ENCODE peak calls at places on chromosome 7, in four cellular contexts. One of them, this sample, is unnamed.

GRCh38 chr7:103915958-103916357 is 73.5 kb downstream of the RELN start:
- DNase-seq in breast epithelium: no peak
- DNase-seq in GM23338: no peak
- DNase-seq in prostate gland: no peak
- DNase-seq in this sample: no peak

GRCh38 chr7:501526-501925 is 18.1 kb downstream of the PDGFA start:
- DNase-seq in prostate gland: no peak
- DNase-seq in breast epithelium: no peak
- DNase-seq in GM23338: no peak
- DNase-seq in this sample: no peak

GRCh38 chr7:101814081-101814995 is 3.1 kb upstream of the CUX1 start:
- DNase-seq in prostate gland: peak
- DNase-seq in breast epithelium: no peak
- DNase-seq in GM23338: peak
- DNase-seq in this sample: peak

GRCh38 chr7:101496017-101496416 is 133.1 kb downstream of the MYL10 start:
- DNase-seq in breast epithelium: no peak
- DNase-seq in prostate gland: no peak
- DNase-seq in GM23338: no peak
- DNase-seq in this sample: no peak

GRCh38 chr7:16055263-16055976 is 365.9 kb downstream of the CRPPA start:
- DNase-seq in GM23338: no peak
- DNase-seq in prostate gland: no peak
- DNase-seq in breast epithelium: no peak
- DNase-seq in this sample: no peak

GRCh38 chr7:79454325-79454960 is 976 bp upstream of the MAGI2 start:
- DNase-seq in prostate gland: peak
- DNase-seq in breast epithelium: no peak
- DNase-seq in GM23338: peak
- DNase-seq in this sample: no peak

GRCh38 chr7:157656195-157656769 is 319.5 kb downstream of the DNAJB6 start:
- DNase-seq in prostate gland: no peak
- DNase-seq in breast epithelium: no peak
- DNase-seq in GM23338: no peak
- DNase-seq in this sample: no peak

GRCh38 chr7:36984051-36984492 is 259.8 kb upstream of the AOAH start:
- DNase-seq in GM23338: no peak
- DNase-seq in breast epithelium: no peak
- DNase-seq in prostate gland: no peak
- DNase-seq in this sample: peak

GRCh38 chr7:6536262-6536770 is 14.9 kb downstream of the GRID2IP start:
- DNase-seq in GM23338: peak
- DNase-seq in breast epithelium: no peak
- DNase-seq in prostate gland: no peak
- DNase-seq in this sample: no peak

GRCh38 chr7:8147004-8147403 is 115.0 kb downstream of the ICA1 start:
- DNase-seq in GM23338: peak
- DNase-seq in breast epithelium: no peak
- DNase-seq in prostate gland: no peak
- DNase-seq in this sample: no peak

GRCh38 chr7:97580205-97580604 is 151.7 kb upstream of the TAC1 start:
- DNase-seq in GM23338: peak
- DNase-seq in breast epithelium: no peak
- DNase-seq in prostate gland: no peak
- DNase-seq in this sample: no peak

GRCh38 chr7:45070254-45070642 is 18.5 kb downstream of the NACAD start:
- DNase-seq in breast epithelium: no peak
- DNase-seq in prostate gland: no peak
- DNase-seq in GM23338: no peak
- DNase-seq in this sample: no peak

GRCh38 chr7:47785923-47786556 is 162.2 kb downstream of the PKD1L1 start:
- DNase-seq in breast epithelium: no peak
- DNase-seq in GM23338: no peak
- DNase-seq in prostate gland: no peak
- DNase-seq in this sample: no peak

GRCh38 chr7:47786557-47787248 is 161.6 kb downstream of the PKD1L1 start:
- DNase-seq in breast epithelium: peak
- DNase-seq in prostate gland: peak
- DNase-seq in GM23338: peak
- DNase-seq in this sample: no peak

GRCh38 chr7:47782022-47782421 is 166.2 kb downstream of the PKD1L1 start:
- DNase-seq in breast epithelium: no peak
- DNase-seq in GM23338: no peak
- DNase-seq in prostate gland: no peak
- DNase-seq in this sample: no peak

GRCh38 chr7:47782792-47783191 is 165.5 kb downstream of the PKD1L1 start:
- DNase-seq in breast epithelium: no peak
- DNase-seq in prostate gland: no peak
- DNase-seq in GM23338: no peak
- DNase-seq in this sample: no peak

DNA sequence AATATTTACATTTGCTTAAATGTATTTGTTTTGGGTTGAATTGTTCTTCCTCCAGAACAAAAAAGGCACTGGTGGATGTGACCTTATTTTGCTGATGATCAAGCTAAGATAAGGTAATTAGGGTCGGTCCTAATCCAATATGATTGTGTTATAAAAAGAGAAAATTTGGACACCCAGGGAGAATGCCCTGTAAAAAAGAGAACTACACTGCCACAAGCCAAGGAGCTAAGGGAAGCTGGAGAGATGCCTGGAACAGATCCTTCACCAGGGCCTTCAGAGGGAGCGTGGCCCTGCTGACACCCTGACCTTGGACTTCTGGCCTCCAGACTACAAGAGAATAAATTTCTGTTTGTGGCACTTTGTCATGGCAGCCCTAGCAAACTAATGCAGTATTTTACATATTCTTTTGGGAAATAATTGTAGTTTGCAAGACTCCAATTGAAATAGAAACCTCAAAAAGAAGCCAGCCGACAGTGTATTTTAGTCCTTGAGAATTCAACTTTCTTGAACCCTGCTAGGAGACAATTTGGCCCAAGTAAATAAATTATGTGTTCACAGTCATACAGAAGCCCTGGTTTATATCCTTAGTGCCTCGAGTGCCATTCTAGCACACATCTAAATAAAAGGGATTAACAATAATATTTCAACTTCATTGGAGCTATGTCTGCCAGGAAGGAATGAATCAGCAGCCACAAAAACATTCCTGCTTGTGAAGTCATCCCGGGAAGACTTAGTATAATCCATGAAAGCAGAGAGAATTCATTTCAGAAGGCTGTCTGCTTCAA is 164.6 kb downstream of the PKD1L1 start:
- DNase-seq in GM23338: no peak
- DNase-seq in prostate gland: no peak
- DNase-seq in breast epithelium: no peak
- DNase-seq in this sample: no peak
- TF ChIP-seq POLR2AphosphoS5 in GM23338: no peak
- TF ChIP-seq POLR2AphosphoS5 in prostate gland: peak
- TF ChIP-seq POLR2AphosphoS5 in breast epithelium: no peak
- TF ChIP-seq POLR2AphosphoS5 in this sample: no peak

DNA sequence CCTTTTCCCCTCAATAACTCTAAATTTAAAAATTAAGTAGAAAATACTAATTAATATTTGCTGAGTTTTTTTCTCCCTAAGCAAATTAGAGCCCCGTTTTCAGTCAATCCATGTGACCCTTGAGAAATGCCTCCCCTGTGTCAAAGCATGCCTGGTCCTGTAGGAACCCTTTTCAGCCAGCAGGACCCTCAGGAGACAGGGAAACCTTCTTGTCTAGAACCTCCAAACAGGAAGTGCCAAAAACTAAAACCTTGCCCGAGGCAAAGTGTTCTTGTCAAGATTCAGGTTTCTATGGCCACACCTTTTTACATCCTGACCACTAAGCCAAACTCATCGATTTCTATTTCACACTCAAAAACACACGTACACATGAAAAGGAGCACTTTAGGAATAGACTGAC is 60.1 kb upstream of the NFE2L3 start:
- DNase-seq in prostate gland: no peak
- DNase-seq in GM23338: peak
- DNase-seq in breast epithelium: no peak
- DNase-seq in this sample: no peak
- TF ChIP-seq CTCF in prostate gland: no peak
- TF ChIP-seq CTCF in GM23338: peak
- TF ChIP-seq CTCF in breast epithelium: no peak
- TF ChIP-seq CTCF in this sample: no peak

GRCh38 chr7:107594961-107595737 is 15.1 kb downstream of the BCAP29 start:
- DNase-seq in GM23338: no peak
- DNase-seq in prostate gland: no peak
- DNase-seq in breast epithelium: no peak
- DNase-seq in this sample: no peak
- TF ChIP-seq POLR2AphosphoS5 in GM23338: no peak
- TF ChIP-seq POLR2AphosphoS5 in prostate gland: peak
- TF ChIP-seq POLR2AphosphoS5 in breast epithelium: no peak
- TF ChIP-seq POLR2AphosphoS5 in this sample: no peak

DNA sequence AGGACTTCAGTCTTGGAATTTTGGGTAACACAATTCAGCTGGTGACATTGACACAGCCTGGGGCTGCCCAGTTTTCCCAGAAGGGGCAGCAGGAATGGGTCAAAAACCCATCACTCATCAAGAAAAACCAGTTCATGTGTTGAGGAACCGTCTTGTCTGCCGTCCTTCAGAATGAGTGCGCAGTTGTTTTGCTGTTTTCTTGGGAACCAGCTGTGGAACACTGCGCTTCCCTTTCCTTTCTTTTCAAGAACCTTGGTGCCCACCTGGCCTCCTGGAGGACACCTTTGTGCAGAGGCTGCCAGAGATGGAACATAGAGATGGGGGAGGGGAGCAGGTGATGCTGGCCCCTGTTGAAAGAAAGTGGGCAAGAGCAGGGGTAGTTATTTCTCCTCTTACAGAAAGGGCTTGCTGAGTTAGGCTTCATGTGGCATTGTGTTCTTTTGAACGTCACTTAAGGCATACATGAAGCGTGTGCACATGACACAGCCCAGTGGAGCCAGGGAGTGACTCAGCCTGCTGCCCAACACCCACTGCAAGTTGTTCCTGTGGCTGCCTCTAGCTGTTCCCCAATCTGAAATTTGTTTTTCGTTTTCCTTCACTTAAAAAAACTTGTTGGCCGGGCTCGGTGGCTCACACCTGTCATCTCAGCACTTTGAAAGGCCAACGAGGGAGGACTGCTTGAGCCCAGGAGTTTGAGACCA is 87.4 kb upstream of the TNS3 start:
- DNase-seq in prostate gland: no peak
- DNase-seq in GM23338: no peak
- DNase-seq in breast epithelium: peak
- DNase-seq in this sample: peak
- TF ChIP-seq CTCF in prostate gland: no peak
- TF ChIP-seq CTCF in GM23338: no peak
- TF ChIP-seq CTCF in breast epithelium: no peak
- TF ChIP-seq CTCF in this sample: no peak

GRCh38 chr7:83072576-83073517 is 89.8 kb downstream of the PCLO start:
- DNase-seq in GM23338: no peak
- DNase-seq in prostate gland: no peak
- DNase-seq in breast epithelium: no peak
- DNase-seq in this sample: no peak

DNA sequence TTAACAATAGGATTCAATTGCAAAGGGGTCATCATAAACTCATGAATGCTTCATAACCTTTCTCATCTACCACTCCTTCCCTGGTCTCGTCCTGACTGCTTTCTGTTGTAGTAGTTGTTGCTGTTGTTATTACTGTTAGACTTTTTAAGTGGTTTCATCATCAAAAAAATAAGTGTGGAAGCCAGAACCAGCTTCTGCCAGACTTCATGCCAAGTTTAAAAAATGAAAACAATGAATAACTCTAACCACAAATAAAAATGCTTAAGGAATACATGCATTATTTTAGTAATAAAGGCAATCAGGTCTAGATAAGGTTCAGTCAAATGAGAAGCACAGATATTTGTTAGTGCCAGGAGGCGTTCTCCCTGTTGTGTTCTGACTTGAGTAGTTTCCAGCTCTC is 85.4 kb downstream of the PCLO start:
- DNase-seq in breast epithelium: no peak
- DNase-seq in prostate gland: no peak
- DNase-seq in GM23338: no peak
- DNase-seq in this sample: no peak
- TF ChIP-seq POLR2AphosphoS5 in breast epithelium: no peak
- TF ChIP-seq POLR2AphosphoS5 in prostate gland: no peak
- TF ChIP-seq POLR2AphosphoS5 in GM23338: no peak
- TF ChIP-seq POLR2AphosphoS5 in this sample: no peak

GRCh38 chr7:123797673-123798526 is 47.1 kb upstream of the HYAL4 start:
- DNase-seq in prostate gland: peak
- DNase-seq in breast epithelium: no peak
- DNase-seq in GM23338: peak
- DNase-seq in this sample: peak
- TF ChIP-seq CTCF in prostate gland: peak
- TF ChIP-seq CTCF in breast epithelium: peak
- TF ChIP-seq CTCF in GM23338: peak
- TF ChIP-seq CTCF in this sample: no peak

DNA sequence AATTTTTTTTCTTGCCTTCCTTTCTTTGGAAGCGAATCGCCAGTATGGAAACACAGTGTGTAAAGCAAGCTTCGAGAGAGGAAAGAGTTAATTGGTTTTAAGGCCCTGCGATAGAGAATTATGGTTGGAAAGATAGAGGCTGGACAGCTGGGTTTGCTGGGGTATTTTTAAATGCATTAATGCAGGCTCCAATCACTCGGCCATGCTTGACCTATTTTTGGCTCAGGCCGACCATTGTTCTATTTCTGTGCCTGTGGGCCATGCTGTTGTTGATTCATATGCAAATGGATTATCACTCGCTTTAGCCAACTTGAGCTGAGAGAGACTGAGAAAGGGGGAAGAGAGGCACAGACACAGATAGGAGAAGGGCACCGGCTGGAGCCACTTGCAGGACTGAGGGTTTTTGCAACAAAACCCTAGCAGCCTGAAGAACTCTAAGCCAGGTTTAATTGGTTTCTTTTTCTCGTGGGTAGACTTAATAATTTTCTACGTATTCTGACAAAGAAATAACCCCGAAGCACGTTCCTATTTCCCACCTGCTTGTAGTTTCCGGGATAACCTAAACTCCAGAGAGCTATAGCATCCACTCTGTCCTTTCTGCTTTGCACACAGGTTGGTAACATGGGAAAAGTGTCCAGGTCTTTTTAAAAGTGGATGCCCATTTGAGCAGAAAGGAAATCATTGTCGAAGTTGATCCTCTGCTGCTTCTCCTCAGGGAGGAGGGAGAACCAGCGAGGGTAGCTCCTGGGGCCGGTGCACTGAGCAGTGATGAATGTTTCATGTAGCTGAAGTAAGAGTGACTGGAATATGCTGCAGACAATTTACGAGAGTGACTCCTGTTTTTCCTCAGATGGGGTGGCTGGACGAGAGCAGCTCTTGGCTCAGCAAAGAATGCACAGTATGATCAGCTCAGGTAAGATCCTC is at the start of gene HDAC9:
- DNase-seq in prostate gland: no peak
- DNase-seq in GM23338: peak
- DNase-seq in breast epithelium: no peak
- DNase-seq in this sample: no peak
- TF ChIP-seq POLR2AphosphoS5 in prostate gland: no peak
- TF ChIP-seq POLR2AphosphoS5 in GM23338: peak
- TF ChIP-seq POLR2AphosphoS5 in breast epithelium: no peak
- TF ChIP-seq POLR2AphosphoS5 in this sample: no peak